ENCODE peak calls at places on chromosomes 5 and 9, in seven cellular contexts. One of them, this sample, is unnamed.

GRCh38 chr5:24816206-24816605 is 171.4 kb upstream of the CDH10 start:
- DNase-seq in H1: no peak
- DNase-seq in GM12891: no peak
- DNase-seq in GM12878: no peak
- DNase-seq in SK-N-SH: no peak
- DNase-seq in HepG2: no peak
- DNase-seq in K562: no peak
- DNase-seq in this sample: no peak

GRCh38 chr5:73295447-73295846 is 122.5 kb downstream of the TMEM174 start:
- DNase-seq in HepG2: no peak
- DNase-seq in GM12891: no peak
- DNase-seq in GM12878: no peak
- DNase-seq in SK-N-SH: no peak
- DNase-seq in H1: no peak
- DNase-seq in K562: no peak
- DNase-seq in this sample: no peak

GRCh38 chr9:130448035-130448624 is 3.4 kb downstream of the ASS1 start:
- DNase-seq in K562: peak
- DNase-seq in HepG2: no peak
- DNase-seq in SK-N-SH: no peak
- DNase-seq in GM12891: no peak
- DNase-seq in GM12878: no peak
- DNase-seq in H1: no peak
- DNase-seq in this sample: no peak

GRCh38 chr5:75167345-75167744 is 69.3 kb downstream of the ANKRD31 start:
- DNase-seq in H1: no peak
- DNase-seq in HepG2: peak
- DNase-seq in K562: peak
- DNase-seq in GM12891: no peak
- DNase-seq in GM12878: no peak
- DNase-seq in SK-N-SH: peak
- DNase-seq in this sample: no peak

GRCh38 chr9:2180704-2181103 is 165.6 kb downstream of the SMARCA2 start:
- DNase-seq in SK-N-SH: no peak
- DNase-seq in K562: no peak
- DNase-seq in GM12891: no peak
- DNase-seq in GM12878: no peak
- DNase-seq in H1: no peak
- DNase-seq in HepG2: no peak
- DNase-seq in this sample: no peak

GRCh38 chr9:111720170-111720569 is 58.8 kb downstream of the GNG10 start:
- DNase-seq in K562: no peak
- DNase-seq in GM12891: no peak
- DNase-seq in SK-N-SH: no peak
- DNase-seq in HepG2: no peak
- DNase-seq in GM12878: no peak
- DNase-seq in H1: no peak
- DNase-seq in this sample: no peak

GRCh38 chr5:105288946-105289345 is 1726.4 kb upstream of the NUDT12 start:
- DNase-seq in GM12878: no peak
- DNase-seq in GM12891: no peak
- DNase-seq in SK-N-SH: no peak
- DNase-seq in K562: no peak
- DNase-seq in HepG2: no peak
- DNase-seq in H1: no peak
- DNase-seq in this sample: no peak

GRCh38 chr5:175590471-175590881 is 67.4 kb upstream of the HRH2 start:
- DNase-seq in GM12878: no peak
- DNase-seq in GM12891: no peak
- DNase-seq in H1: no peak
- DNase-seq in HepG2: no peak
- DNase-seq in K562: no peak
- DNase-seq in SK-N-SH: no peak
- DNase-seq in this sample: no peak

GRCh38 chr5:6737043-6737941 is 24.1 kb downstream of the TENT4A start:
- DNase-seq in K562: no peak
- DNase-seq in HepG2: no peak
- DNase-seq in GM12878: peak
- DNase-seq in SK-N-SH: no peak
- DNase-seq in GM12891: no peak
- DNase-seq in H1: no peak
- DNase-seq in this sample: peak

GRCh38 chr5:123800640-123801039 is 288.7 kb downstream of the CSNK1G3 start:
- DNase-seq in HepG2: no peak
- DNase-seq in H1: no peak
- DNase-seq in GM12891: no peak
- DNase-seq in K562: no peak
- DNase-seq in GM12878: no peak
- DNase-seq in SK-N-SH: no peak
- DNase-seq in this sample: no peak

DNA sequence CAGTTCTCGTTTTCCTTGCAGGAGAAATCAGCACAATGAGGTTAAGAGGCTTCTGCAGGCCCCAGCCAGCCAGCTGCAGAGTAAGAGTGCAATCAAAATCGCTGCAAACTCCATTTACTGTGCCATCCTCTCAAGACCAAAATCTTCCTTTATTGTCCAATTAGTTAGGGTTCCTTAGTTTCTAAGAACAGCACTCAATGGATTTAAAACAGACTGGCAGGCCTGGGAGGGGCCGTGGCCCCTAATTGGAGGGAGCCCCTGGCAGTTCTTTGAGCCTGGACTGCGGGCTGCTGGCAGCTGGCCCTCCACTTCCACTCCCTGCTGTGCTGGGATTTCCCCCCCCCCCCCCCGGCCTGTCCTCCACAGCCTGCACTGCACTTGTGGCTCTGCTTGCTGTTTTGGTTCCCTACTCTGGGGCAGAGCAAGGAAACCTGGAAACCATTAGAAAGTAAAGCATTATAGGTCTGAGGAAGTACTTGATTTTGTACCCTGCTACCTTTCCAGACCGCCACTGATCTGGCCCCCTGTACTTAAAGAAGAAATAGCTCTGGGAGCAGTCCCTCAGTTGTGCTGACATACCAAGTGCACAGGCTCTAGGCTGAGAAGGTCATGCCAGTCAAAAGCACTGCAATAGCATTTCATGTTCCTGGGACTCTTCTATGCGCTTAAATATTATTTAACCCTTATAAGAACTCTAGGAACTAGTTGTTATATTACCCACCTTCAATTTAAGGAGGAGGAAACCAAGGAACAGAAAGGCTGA is 129.0 kb downstream of the APBA1 start:
- DNase-seq in H1: peak
- DNase-seq in GM12878: no peak
- DNase-seq in SK-N-SH: peak
- DNase-seq in K562: no peak
- DNase-seq in HepG2: no peak
- DNase-seq in GM12891: no peak
- DNase-seq in this sample: no peak
- TF ChIP-seq TAF1 in H1: no peak
- TF ChIP-seq TAF1 in GM12878: no peak
- TF ChIP-seq TAF1 in SK-N-SH: no peak
- TF ChIP-seq TAF1 in K562: no peak
- TF ChIP-seq TAF1 in HepG2: no peak
- TF ChIP-seq TAF1 in GM12891: no peak
- TF ChIP-seq TAF1 in this sample: no peak

DNA sequence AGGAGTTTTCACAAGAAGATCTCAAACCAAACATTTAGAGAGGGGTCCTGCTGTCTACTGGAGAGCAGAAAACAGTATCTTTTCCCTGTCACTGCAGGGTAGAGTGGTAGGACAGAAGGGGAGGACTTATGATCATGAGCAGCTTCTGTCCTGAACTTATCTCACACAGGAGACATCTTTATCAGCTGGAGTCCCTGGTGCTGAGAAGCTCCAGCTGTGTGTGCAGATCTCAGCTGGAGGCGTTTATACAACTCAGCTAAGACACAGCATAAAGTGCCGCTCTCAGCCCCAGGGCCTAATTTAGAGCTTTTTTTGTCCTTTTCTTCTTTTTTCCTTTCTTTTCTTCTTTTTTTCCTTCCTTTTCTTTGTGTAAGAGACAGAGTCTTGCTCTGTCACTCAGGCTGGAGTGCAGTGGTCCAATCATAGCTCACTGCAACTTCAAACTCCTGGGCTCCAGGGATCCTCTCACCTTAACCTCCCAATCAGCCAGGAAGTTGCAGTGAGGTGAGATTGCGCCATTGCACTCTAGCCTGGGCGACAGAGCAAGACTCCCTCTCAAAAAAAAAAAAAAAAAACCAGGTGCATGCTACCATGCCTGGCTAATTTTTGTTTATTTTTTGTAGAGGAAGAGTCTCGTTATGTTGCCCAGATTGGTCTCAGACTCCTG is 31.9 kb downstream of the CCDC125 start:
- DNase-seq in SK-N-SH: no peak
- DNase-seq in GM12878: no peak
- DNase-seq in K562: peak
- DNase-seq in GM12891: no peak
- DNase-seq in HepG2: no peak
- DNase-seq in H1: no peak
- DNase-seq in this sample: no peak
- TF ChIP-seq TAF1 in SK-N-SH: no peak
- TF ChIP-seq TAF1 in GM12878: no peak
- TF ChIP-seq TAF1 in K562: no peak
- TF ChIP-seq TAF1 in GM12891: no peak
- TF ChIP-seq TAF1 in HepG2: no peak
- TF ChIP-seq TAF1 in H1: no peak
- TF ChIP-seq TAF1 in this sample: no peak

GRCh38 chr5:35487255-35488035 is 130.2 kb upstream of the SPEF2 start:
- DNase-seq in H1: no peak
- DNase-seq in SK-N-SH: no peak
- DNase-seq in GM12891: no peak
- DNase-seq in HepG2: no peak
- DNase-seq in K562: no peak
- DNase-seq in GM12878: no peak
- DNase-seq in this sample: no peak

GRCh38 chr5:35484241-35484640 is 133.4 kb upstream of the SPEF2 start:
- DNase-seq in H1: no peak
- DNase-seq in SK-N-SH: no peak
- DNase-seq in HepG2: no peak
- DNase-seq in K562: no peak
- DNase-seq in GM12891: no peak
- DNase-seq in GM12878: no peak
- DNase-seq in this sample: no peak

GRCh38 chr5:35482167-35482755 is 135.4 kb upstream of the SPEF2 start:
- DNase-seq in GM12878: no peak
- DNase-seq in K562: no peak
- DNase-seq in SK-N-SH: no peak
- DNase-seq in GM12891: no peak
- DNase-seq in H1: no peak
- DNase-seq in HepG2: no peak
- DNase-seq in this sample: no peak

GRCh38 chr5:35485487-35485886 is 132.2 kb upstream of the SPEF2 start:
- DNase-seq in HepG2: no peak
- DNase-seq in H1: no peak
- DNase-seq in SK-N-SH: no peak
- DNase-seq in GM12891: no peak
- DNase-seq in K562: no peak
- DNase-seq in GM12878: no peak
- DNase-seq in this sample: no peak

GRCh38 chr5:35483797-35484196 is 133.9 kb upstream of the SPEF2 start:
- DNase-seq in K562: no peak
- DNase-seq in GM12891: no peak
- DNase-seq in HepG2: peak
- DNase-seq in SK-N-SH: no peak
- DNase-seq in GM12878: no peak
- DNase-seq in H1: no peak
- DNase-seq in this sample: no peak
- TF ChIP-seq TAF1 in K562: no peak
- TF ChIP-seq TAF1 in GM12891: no peak
- TF ChIP-seq TAF1 in HepG2: no peak
- TF ChIP-seq TAF1 in SK-N-SH: no peak
- TF ChIP-seq TAF1 in GM12878: no peak
- TF ChIP-seq TAF1 in H1: no peak
- TF ChIP-seq TAF1 in this sample: no peak

DNA sequence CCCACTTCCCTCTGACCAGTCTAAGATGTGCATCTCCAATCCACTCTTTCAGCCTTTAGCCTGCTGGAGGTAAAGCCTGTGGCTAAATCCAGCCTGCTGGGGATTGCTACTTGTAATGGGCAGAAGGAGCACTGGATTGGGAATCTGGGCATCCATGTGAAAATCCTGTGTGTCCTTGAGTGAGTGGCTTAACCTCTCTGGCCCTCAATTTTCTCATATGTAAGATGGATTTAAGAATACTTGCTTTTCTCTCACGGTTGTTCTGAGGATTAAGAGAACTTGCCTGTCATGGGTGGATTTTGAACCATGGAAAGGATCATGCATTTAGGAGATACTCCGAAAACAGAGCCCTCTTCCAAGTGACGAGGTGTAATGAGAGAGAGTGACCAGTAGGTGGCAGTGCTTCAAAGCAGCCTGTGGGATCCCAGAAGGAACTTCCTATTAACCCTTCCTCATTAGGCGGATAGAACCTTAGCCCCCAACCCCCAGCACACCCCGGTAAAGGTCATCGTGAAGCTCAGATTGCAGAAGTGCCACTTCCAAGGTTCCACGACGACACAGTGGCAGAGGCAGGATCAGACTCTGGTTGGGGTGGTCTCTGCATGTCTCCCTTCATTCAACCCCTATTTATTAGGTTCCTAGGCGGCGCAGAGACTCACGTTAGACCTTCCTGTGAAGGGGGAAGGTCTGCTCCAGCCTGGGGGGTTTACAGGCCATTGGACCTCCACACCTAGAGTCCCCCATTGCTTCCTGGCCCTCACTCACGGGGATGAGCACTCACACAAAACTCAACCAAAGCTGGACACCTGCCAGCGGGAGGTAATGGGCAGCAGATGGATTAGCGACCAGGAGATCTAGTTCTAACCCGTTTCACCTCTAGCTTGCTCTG is 68.7 kb upstream of the ZNF618 start:
- DNase-seq in K562: peak
- DNase-seq in H1: peak
- DNase-seq in HepG2: peak
- DNase-seq in GM12878: no peak
- DNase-seq in SK-N-SH: peak
- DNase-seq in GM12891: peak
- DNase-seq in this sample: peak
- TF ChIP-seq TAF1 in K562: no peak
- TF ChIP-seq TAF1 in H1: no peak
- TF ChIP-seq TAF1 in HepG2: no peak
- TF ChIP-seq TAF1 in GM12878: no peak
- TF ChIP-seq TAF1 in SK-N-SH: no peak
- TF ChIP-seq TAF1 in GM12891: no peak
- TF ChIP-seq TAF1 in this sample: no peak

GRCh38 chr9:95854386-95855015 is 21.0 kb upstream of the ERCC6L2 start:
- DNase-seq in GM12891: no peak
- DNase-seq in SK-N-SH: no peak
- DNase-seq in K562: no peak
- DNase-seq in GM12878: no peak
- DNase-seq in H1: no peak
- DNase-seq in HepG2: no peak
- DNase-seq in this sample: no peak
- TF ChIP-seq TAF1 in GM12891: no peak
- TF ChIP-seq TAF1 in SK-N-SH: no peak
- TF ChIP-seq TAF1 in K562: no peak
- TF ChIP-seq TAF1 in GM12878: no peak
- TF ChIP-seq TAF1 in H1: no peak
- TF ChIP-seq TAF1 in HepG2: no peak
- TF ChIP-seq TAF1 in this sample: no peak

This sample was measured in GM12892.